ENCODE peak calls at places on chromosome 10, in nine cellular contexts. G, W, S, E, B, O, R, J and V are unnamed samples.

GRCh38 chr10:32347363-32347735 is 391 bp upstream of the EPC1 start:
- DNase-seq in G (no peak), W (no peak), S (no peak), E (no peak), B (no peak), O (no peak), R (no peak), J (peak), V (no peak)

GRCh38 chr10:102421645-102422585 is 1.3 kb downstream of the FBXL15 start:
- DNase-seq in G (no peak), W (peak), S (no peak), E (no peak), B (peak), O (no peak), R (no peak), J (peak), V (no peak)

GRCh38 chr10:75108684-75109458 is 2.6 kb upstream of the SAMD8 start:
- DNase-seq in G (no peak), W (no peak), S (no peak), E (peak), B (peak), O (no peak), R (peak), J (no peak), V (no peak)

GRCh38 chr10:107806006-107806405 is 641.5 kb upstream of the SORCS1 start:
- DNase-seq in G (no peak), W (no peak), S (no peak), E (no peak), B (no peak), O (no peak), R (no peak), J (no peak), V (no peak)

GRCh38 chr10:31618541-31619291 is 299.7 kb downstream of the ZEB1 start:
- DNase-seq in G (peak), W (no peak), S (no peak), E (peak), B (no peak), O (peak), R (no peak), J (no peak), V (no peak)

GRCh38 chr10:50600831-50601466 is 22.8 kb downstream of the SGMS1 start:
- DNase-seq in G (no peak), W (no peak), S (no peak), E (peak), B (no peak), O (peak), R (no peak), J (no peak), V (no peak)

GRCh38 chr10:75295901-75296441 is 60.2 kb upstream of the COMTD1 start:
- DNase-seq in G (no peak), W (peak), S (no peak), E (no peak), B (no peak), O (peak), R (no peak), J (no peak), V (no peak)

GRCh38 chr10:85888559-85888958 is 478.0 kb downstream of the GRID1 start:
- DNase-seq in G (no peak), W (no peak), S (no peak), E (no peak), B (no peak), O (no peak), R (no peak), J (no peak), V (no peak)

GRCh38 chr10:61283489-61284221 is 169.5 kb downstream of the TMEM26 start:
- DNase-seq in G (no peak), W (peak), S (no peak), E (peak), B (no peak), O (no peak), R (no peak), J (no peak), V (no peak)

GRCh38 chr10:69710008-69710905 is 80.2 kb downstream of the FAM241B start:
- DNase-seq in G (no peak), W (no peak), S (no peak), E (no peak), B (no peak), O (no peak), R (no peak), J (no peak), V (no peak)

GRCh38 chr10:80442879-80443278 is 11.2 kb upstream of the TSPAN14 start:
- DNase-seq in G (no peak), W (no peak), S (no peak), E (no peak), B (no peak), O (no peak), R (no peak), J (no peak), V (no peak)

GRCh38 chr10:36224431-36224985 is 582.4 kb upstream of the FZD8 start:
- DNase-seq in G (peak), W (peak), S (peak), E (peak), B (no peak), O (peak), R (no peak), J (no peak), V (no peak)

GRCh38 chr10:123573236-123574147 is 92.7 kb upstream of the GPR26 start:
- DNase-seq in G (peak), W (peak), S (peak), E (peak), B (peak), O (no peak), R (peak), J (peak), V (no peak)

GRCh38 chr10:48608279-48608681 is 3.4 kb upstream of the ARHGAP22 start:
- DNase-seq in G (no peak), W (peak), S (no peak), E (peak), B (peak), O (no peak), R (peak), J (no peak), V (peak)

GRCh38 chr10:91410638-91411367 is 659 bp downstream of the HECTD2 start:
- DNase-seq in G (peak), W (peak), S (peak), E (peak), B (no peak), O (peak), R (no peak), J (no peak), V (no peak)

GRCh38 chr10:71342850-71343773 is 24.1 kb downstream of the SLC29A3 start:
- DNase-seq in G (peak), W (no peak), S (no peak), E (no peak), B (no peak), O (peak), R (peak), J (no peak), V (no peak)

GRCh38 chr10:72331575-72332422 is 22.9 kb downstream of the DNAJB12 start:
- DNase-seq in G (peak), W (peak), S (peak), E (peak), B (peak), O (peak), R (no peak), J (peak), V (peak)

GRCh38 chr10:22486431-22486830 is 141.1 kb downstream of the SPAG6 start:
- DNase-seq in G (no peak), W (no peak), S (no peak), E (no peak), B (no peak), O (no peak), R (no peak), J (no peak), V (no peak)

GRCh38 chr10:20489961-20490360 is 407.1 kb downstream of the NEBL start:
- DNase-seq in G (no peak), W (no peak), S (peak), E (no peak), B (no peak), O (peak), R (no peak), J (no peak), V (no peak)

GRCh38 chr10:28211759-28212158 is 91.1 kb downstream of the MPP7 start:
- DNase-seq in G (no peak), W (no peak), S (no peak), E (no peak), B (no peak), O (no peak), R (no peak), J (no peak), V (no peak)

GRCh38 chr10:103870503-103870902 is 15.1 kb upstream of the SH3PXD2A start:
- DNase-seq in G (peak), W (peak), S (no peak), E (no peak), B (no peak), O (no peak), R (no peak), J (no peak), V (no peak)

GRCh38 chr10:47057471-47057870 is 146.2 kb downstream of the PTPN20 start:
- DNase-seq in G (no peak), W (no peak), S (no peak), E (no peak), B (no peak), O (no peak), R (no peak), J (no peak), V (no peak)

GRCh38 chr10:89414879-89415821 is 782 bp downstream of the IFIT5 start:
- DNase-seq in G (peak), W (peak), S (peak), E (peak), B (no peak), O (peak), R (no peak), J (peak), V (no peak)

GRCh38 chr10:91758303-91759146 is 39.7 kb upstream of the TNKS2 start:
- DNase-seq in G (peak), W (peak), S (no peak), E (peak), B (peak), O (peak), R (no peak), J (no peak), V (peak)

GRCh38 chr10:21724695-21725371 is 190.8 kb downstream of the MLLT10 start:
- DNase-seq in G (peak), W (peak), S (peak), E (peak), B (peak), O (peak), R (peak), J (no peak), V (peak)

GRCh38 chr10:34181545-34182300 is 633.4 kb downstream of the PARD3 start:
- DNase-seq in G (peak), W (peak), S (no peak), E (peak), B (no peak), O (peak), R (no peak), J (no peak), V (no peak)

GRCh38 chr10:48541144-48541795 is 63.6 kb downstream of the ARHGAP22 start:
- DNase-seq in G (no peak), W (no peak), S (no peak), E (no peak), B (no peak), O (no peak), R (peak), J (no peak), V (no peak)

GRCh38 chr10:124561206-124561605 is 99.6 kb downstream of the LHPP start:
- DNase-seq in G (no peak), W (no peak), S (no peak), E (no peak), B (no peak), O (no peak), R (peak), J (no peak), V (no peak)

GRCh38 chr10:132226586-132227405 is 40.0 kb downstream of the DPYSL4 start:
- DNase-seq in G (no peak), W (no peak), S (no peak), E (no peak), B (no peak), O (no peak), R (no peak), J (peak), V (no peak)

GRCh38 chr10:133292919-133293809 is 15.5 kb downstream of the TUBGCP2 start:
- DNase-seq in G (peak), W (peak), S (peak), E (peak), B (no peak), O (peak), R (no peak), J (peak), V (no peak)

GRCh38 chr10:70115948-70116682 is 16.5 kb downstream of the AIFM2 start:
- DNase-seq in G (peak), W (peak), S (peak), E (peak), B (peak), O (peak), R (peak), J (no peak), V (peak)

GRCh38 chr10:118764195-118764594 is 9.4 kb upstream of the CACUL1 start:
- DNase-seq in G (no peak), W (no peak), S (no peak), E (no peak), B (no peak), O (no peak), R (no peak), J (no peak), V (no peak)

GRCh38 chr10:77746313-77746712 is 108.7 kb upstream of the KCNMA1 start:
- DNase-seq in G (peak), W (peak), S (peak), E (peak), B (no peak), O (peak), R (no peak), J (no peak), V (no peak)

GRCh38 chr10:53406532-53406931 is 633.9 kb upstream of the MBL2 start:
- DNase-seq in G (no peak), W (no peak), S (peak), E (no peak), B (no peak), O (no peak), R (no peak), J (no peak), V (no peak)

GRCh38 chr10:79434816-79435215 is 10.6 kb downstream of the ZCCHC24 start:
- DNase-seq in G (peak), W (peak), S (peak), E (peak), B (no peak), O (peak), R (no peak), J (no peak), V (no peak)
- H3K4me3 ChIP-seq in G (peak), W (no peak), S (peak), E (peak), B (no peak), O (peak), R (no peak), J (no peak), V (no peak)

DNA sequence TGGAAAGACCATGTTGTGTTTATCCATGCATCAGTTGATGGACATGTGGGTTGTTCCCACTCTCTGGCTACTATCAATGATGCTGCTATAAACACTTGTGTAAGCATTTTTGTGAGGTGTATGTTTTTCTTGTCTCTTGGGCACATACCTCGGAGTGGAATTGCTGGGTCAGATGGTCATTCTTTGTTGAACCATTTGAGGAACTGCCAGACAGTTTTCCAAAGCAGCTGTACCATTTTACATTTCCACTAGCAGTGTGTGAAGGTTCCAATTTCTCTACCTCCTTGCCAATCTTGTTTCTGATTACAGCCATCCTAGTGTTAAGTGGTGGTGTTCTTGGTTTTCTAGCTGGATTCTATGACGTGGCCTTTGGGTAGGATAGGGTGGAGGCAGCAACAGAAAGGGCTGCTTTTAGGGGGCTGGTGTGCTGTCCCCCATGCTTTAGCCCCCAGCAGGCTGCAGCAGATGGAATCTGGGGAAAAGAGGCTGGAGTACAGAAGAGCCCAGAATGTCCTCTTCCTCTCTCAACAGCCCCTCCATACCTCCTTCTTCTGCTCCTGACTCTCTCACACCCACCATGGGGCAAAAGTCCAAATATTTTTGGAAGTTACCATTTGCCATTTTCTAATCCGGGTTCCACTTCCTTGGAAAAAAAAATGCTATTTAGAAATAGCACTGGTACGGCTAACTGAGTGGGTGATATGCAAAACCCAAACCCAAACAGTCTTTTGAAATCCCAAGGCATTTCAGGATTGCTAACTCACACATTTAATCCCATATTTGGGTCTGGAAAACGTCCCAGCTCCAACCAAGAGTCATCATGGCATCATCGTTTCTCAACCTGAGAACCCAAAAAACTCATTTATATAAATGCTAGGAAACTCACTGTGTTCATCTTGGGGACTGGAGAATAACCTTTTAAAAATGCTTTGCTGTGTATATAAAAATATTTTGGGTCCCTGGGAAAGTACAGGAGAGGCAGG is 352.6 kb downstream of the FRMD4A start:
- DNase-seq in G (peak), W (peak), S (peak), E (peak), B (no peak), O (peak), R (no peak), J (no peak), V (no peak)
- H3K4me3 ChIP-seq in G (no peak), W (no peak), S (no peak), E (no peak), B (no peak), O (no peak), R (no peak), J (no peak), V (no peak)

DNA sequence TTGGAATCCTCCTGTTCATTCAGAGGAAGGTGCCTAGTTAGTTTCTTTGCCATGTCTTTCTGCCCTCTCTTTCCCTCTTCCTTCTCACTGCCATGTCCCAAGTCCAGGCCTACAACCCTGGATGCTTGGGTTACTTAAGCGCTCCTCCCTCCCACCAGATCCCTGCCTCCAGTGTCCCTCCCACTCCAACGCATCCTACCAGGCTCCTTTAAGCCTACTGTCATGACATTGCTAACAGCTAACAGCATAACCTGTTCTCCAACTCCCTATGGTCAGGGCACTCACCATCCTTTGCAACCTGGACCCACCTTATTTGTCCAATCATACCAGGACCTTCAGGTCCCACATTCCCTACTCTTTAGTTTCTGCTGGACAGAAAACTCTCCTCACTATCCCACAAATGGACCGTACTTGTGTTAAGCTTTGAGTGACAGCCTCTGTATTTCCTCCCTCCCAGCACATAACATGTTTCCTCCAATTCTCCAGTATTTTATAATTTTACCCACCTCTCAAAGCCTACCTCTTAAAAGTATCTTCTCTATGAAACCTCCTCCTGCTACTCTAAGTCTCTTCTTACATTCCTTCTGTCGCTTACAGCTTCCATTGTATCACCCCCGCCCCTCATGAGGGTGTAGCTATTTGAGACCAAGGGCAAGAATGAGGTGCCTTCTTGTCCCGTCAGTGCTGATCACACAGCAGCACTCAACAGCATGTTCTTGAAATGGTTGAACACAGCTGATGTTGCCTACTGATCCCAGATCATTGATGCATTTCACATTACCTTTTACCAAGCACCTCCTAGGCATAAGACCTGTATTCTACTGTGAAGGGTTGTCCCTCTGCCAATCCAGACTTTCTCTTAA is 1.7 kb downstream of the BLNK start:
- DNase-seq in G (no peak), W (no peak), S (no peak), E (no peak), B (no peak), O (no peak), R (no peak), J (no peak), V (no peak)
- H3K4me3 ChIP-seq in G (no peak), W (peak), S (no peak), E (no peak), B (peak), O (no peak), R (no peak), J (peak), V (no peak)

GRCh38 chr10:114653926-114654325 is 4.1 kb downstream of the ABLIM1 start:
- DNase-seq in G (no peak), W (no peak), S (no peak), E (no peak), B (no peak), O (no peak), R (no peak), J (no peak), V (peak)

GRCh38 chr10:114650831-114651230 is 7.2 kb downstream of the ABLIM1 start:
- DNase-seq in G (no peak), W (no peak), S (no peak), E (no peak), B (no peak), O (no peak), R (no peak), J (no peak), V (no peak)

GRCh38 chr10:114650266-114650665 is 7.8 kb downstream of the ABLIM1 start:
- DNase-seq in G (no peak), W (peak), S (no peak), E (no peak), B (no peak), O (no peak), R (no peak), J (no peak), V (no peak)

GRCh38 chr10:114654829-114655575 is 3.1 kb downstream of the ABLIM1 start:
- DNase-seq in G (peak), W (peak), S (no peak), E (no peak), B (no peak), O (peak), R (peak), J (no peak), V (no peak)

GRCh38 chr10:114652402-114653368 is 5.4 kb downstream of the ABLIM1 start:
- DNase-seq in G (no peak), W (no peak), S (no peak), E (no peak), B (no peak), O (no peak), R (no peak), J (no peak), V (no peak)
- H3K4me3 ChIP-seq in G (no peak), W (no peak), S (no peak), E (no peak), B (no peak), O (no peak), R (no peak), J (no peak), V (no peak)

GRCh38 chr10:99080275-99080816 is 155.3 kb downstream of the HPSE2 start:
- DNase-seq in G (no peak), W (no peak), S (no peak), E (no peak), B (no peak), O (no peak), R (no peak), J (no peak), V (no peak)
- H3K4me3 ChIP-seq in G (no peak), W (no peak), S (no peak), E (no peak), B (no peak), O (no peak), R (no peak), J (no peak), V (no peak)

GRCh38 chr10:127195041-127195506 is 1.3 kb downstream of the INSYN2A start:
- DNase-seq in G (no peak), W (no peak), S (no peak), E (no peak), B (no peak), O (peak), R (no peak), J (no peak), V (no peak)
- H3K4me3 ChIP-seq in G (peak), W (peak), S (peak), E (peak), B (no peak), O (peak), R (no peak), J (no peak), V (no peak)